ENCODE peak calls at places on chromosomes 6 and 20, in seven cellular contexts. One of them, this sample, is unnamed.

GRCh38 chr6:42783177-42783875 is 1.5 kb downstream of the BICRAL start:
- DNase-seq in progenitor cell of endocrine pancreas: peak
- DNase-seq in heart right ventricle: peak
- DNase-seq in pancreas: peak
- DNase-seq in epithelial cell of esophagus: peak
- DNase-seq in tibial artery: peak
- DNase-seq in GM20000: peak
- DNase-seq in this sample: peak

GRCh38 chr20:34907616-34908469 is 31.4 kb downstream of the ACSS2 start:
- DNase-seq in progenitor cell of endocrine pancreas: no peak
- DNase-seq in heart right ventricle: peak
- DNase-seq in pancreas: no peak
- DNase-seq in epithelial cell of esophagus: peak
- DNase-seq in tibial artery: no peak
- DNase-seq in GM20000: no peak
- DNase-seq in this sample: no peak

GRCh38 chr20:58059145-58059544 is 169.3 kb downstream of the ANKRD60 start:
- DNase-seq in progenitor cell of endocrine pancreas: no peak
- DNase-seq in heart right ventricle: no peak
- DNase-seq in pancreas: no peak
- DNase-seq in epithelial cell of esophagus: no peak
- DNase-seq in tibial artery: no peak
- DNase-seq in GM20000: no peak
- DNase-seq in this sample: no peak

GRCh38 chr6:160464744-160465143 is 116.6 kb downstream of the SLC22A3 start:
- DNase-seq in progenitor cell of endocrine pancreas: no peak
- DNase-seq in heart right ventricle: no peak
- DNase-seq in pancreas: no peak
- DNase-seq in epithelial cell of esophagus: no peak
- DNase-seq in tibial artery: no peak
- DNase-seq in GM20000: no peak
- DNase-seq in this sample: no peak

GRCh38 chr6:11770546-11771466 is 7.8 kb downstream of the ADTRP start:
- DNase-seq in progenitor cell of endocrine pancreas: no peak
- DNase-seq in heart right ventricle: peak
- DNase-seq in pancreas: no peak
- DNase-seq in epithelial cell of esophagus: peak
- DNase-seq in tibial artery: peak
- DNase-seq in GM20000: peak
- DNase-seq in this sample: peak

GRCh38 chr6:68559052-68559451 is 76.0 kb upstream of the ADGRB3 start:
- DNase-seq in progenitor cell of endocrine pancreas: no peak
- DNase-seq in heart right ventricle: no peak
- DNase-seq in pancreas: no peak
- DNase-seq in epithelial cell of esophagus: no peak
- DNase-seq in tibial artery: no peak
- DNase-seq in GM20000: no peak
- DNase-seq in this sample: no peak

GRCh38 chr6:108953681-108954080 is 105.5 kb downstream of the ARMC2 start:
- DNase-seq in progenitor cell of endocrine pancreas: no peak
- DNase-seq in heart right ventricle: no peak
- DNase-seq in pancreas: no peak
- DNase-seq in epithelial cell of esophagus: no peak
- DNase-seq in tibial artery: no peak
- DNase-seq in GM20000: no peak
- DNase-seq in this sample: no peak

GRCh38 chr6:15483060-15483459 is 179.8 kb downstream of the DTNBP1 start:
- DNase-seq in progenitor cell of endocrine pancreas: no peak
- DNase-seq in heart right ventricle: no peak
- DNase-seq in pancreas: no peak
- DNase-seq in epithelial cell of esophagus: peak
- DNase-seq in tibial artery: no peak
- DNase-seq in GM20000: no peak
- DNase-seq in this sample: no peak

GRCh38 chr20:60202046-60202445 is 243.8 kb downstream of the CDH26 start:
- DNase-seq in progenitor cell of endocrine pancreas: no peak
- DNase-seq in heart right ventricle: peak
- DNase-seq in pancreas: no peak
- DNase-seq in epithelial cell of esophagus: peak
- DNase-seq in tibial artery: no peak
- DNase-seq in GM20000: no peak
- DNase-seq in this sample: no peak

GRCh38 chr20:48131581-48131980 is 346.3 kb upstream of the SULF2 start:
- DNase-seq in progenitor cell of endocrine pancreas: no peak
- DNase-seq in heart right ventricle: no peak
- DNase-seq in pancreas: no peak
- DNase-seq in epithelial cell of esophagus: no peak
- DNase-seq in tibial artery: no peak
- DNase-seq in GM20000: no peak
- DNase-seq in this sample: no peak

GRCh38 chr6:36791085-36791484 is 48.2 kb downstream of the CPNE5 start:
- DNase-seq in progenitor cell of endocrine pancreas: no peak
- DNase-seq in heart right ventricle: no peak
- DNase-seq in pancreas: no peak
- DNase-seq in epithelial cell of esophagus: no peak
- DNase-seq in tibial artery: no peak
- DNase-seq in GM20000: no peak
- DNase-seq in this sample: no peak

GRCh38 chr6:105072799-105073199 is 107.0 kb downstream of the POPDC3 start:
- DNase-seq in progenitor cell of endocrine pancreas: no peak
- DNase-seq in heart right ventricle: no peak
- DNase-seq in pancreas: no peak
- DNase-seq in epithelial cell of esophagus: peak
- DNase-seq in tibial artery: no peak
- DNase-seq in GM20000: no peak
- DNase-seq in this sample: no peak

GRCh38 chr20:57213924-57214323 is 52.5 kb downstream of the BMP7 start:
- DNase-seq in progenitor cell of endocrine pancreas: no peak
- DNase-seq in heart right ventricle: no peak
- DNase-seq in pancreas: no peak
- DNase-seq in epithelial cell of esophagus: no peak
- DNase-seq in tibial artery: no peak
- DNase-seq in GM20000: no peak
- DNase-seq in this sample: no peak

GRCh38 chr20:58366016-58366415 is 23.0 kb upstream of the VAPB start:
- DNase-seq in progenitor cell of endocrine pancreas: no peak
- DNase-seq in heart right ventricle: no peak
- DNase-seq in pancreas: no peak
- DNase-seq in epithelial cell of esophagus: no peak
- DNase-seq in tibial artery: no peak
- DNase-seq in GM20000: no peak
- DNase-seq in this sample: no peak

GRCh38 chr20:46934746-46935283 is 40.2 kb downstream of the EYA2 start:
- DNase-seq in progenitor cell of endocrine pancreas: no peak
- DNase-seq in heart right ventricle: no peak
- DNase-seq in pancreas: no peak
- DNase-seq in epithelial cell of esophagus: no peak
- DNase-seq in tibial artery: no peak
- DNase-seq in GM20000: no peak
- DNase-seq in this sample: no peak

GRCh38 chr6:5082487-5083306 is 2.4 kb upstream of the PPP1R3G start:
- DNase-seq in progenitor cell of endocrine pancreas: no peak
- DNase-seq in heart right ventricle: no peak
- DNase-seq in pancreas: no peak
- DNase-seq in epithelial cell of esophagus: peak
- DNase-seq in tibial artery: no peak
- DNase-seq in GM20000: no peak
- DNase-seq in this sample: no peak

GRCh38 chr20:5835870-5836269 is 85.7 kb downstream of the SHLD1 start:
- DNase-seq in progenitor cell of endocrine pancreas: no peak
- DNase-seq in heart right ventricle: no peak
- DNase-seq in pancreas: no peak
- DNase-seq in epithelial cell of esophagus: no peak
- DNase-seq in tibial artery: no peak
- DNase-seq in GM20000: peak
- DNase-seq in this sample: no peak

GRCh38 chr6:83518946-83519489 is 6.7 kb downstream of the PRSS35 start:
- DNase-seq in progenitor cell of endocrine pancreas: no peak
- DNase-seq in heart right ventricle: no peak
- DNase-seq in pancreas: no peak
- DNase-seq in epithelial cell of esophagus: no peak
- DNase-seq in tibial artery: no peak
- DNase-seq in GM20000: no peak
- DNase-seq in this sample: no peak

GRCh38 chr6:139531716-139532115 is 157.3 kb upstream of the CITED2 start:
- DNase-seq in progenitor cell of endocrine pancreas: no peak
- DNase-seq in heart right ventricle: no peak
- DNase-seq in pancreas: no peak
- DNase-seq in epithelial cell of esophagus: no peak
- DNase-seq in tibial artery: no peak
- DNase-seq in GM20000: no peak
- DNase-seq in this sample: no peak

GRCh38 chr6:38518511-38519304 is 121.0 kb downstream of the BTBD9 start:
- DNase-seq in progenitor cell of endocrine pancreas: no peak
- DNase-seq in heart right ventricle: no peak
- DNase-seq in pancreas: no peak
- DNase-seq in epithelial cell of esophagus: no peak
- DNase-seq in tibial artery: no peak
- DNase-seq in GM20000: no peak
- DNase-seq in this sample: no peak

GRCh38 chr6:125203395-125203794 is 49.8 kb downstream of the TPD52L1 start:
- DNase-seq in progenitor cell of endocrine pancreas: no peak
- DNase-seq in heart right ventricle: no peak
- DNase-seq in pancreas: no peak
- DNase-seq in epithelial cell of esophagus: no peak
- DNase-seq in tibial artery: no peak
- DNase-seq in GM20000: no peak
- DNase-seq in this sample: no peak

GRCh38 chr6:110188791-110189190 is 8.6 kb downstream of the CDC40 start:
- DNase-seq in progenitor cell of endocrine pancreas: no peak
- DNase-seq in heart right ventricle: no peak
- DNase-seq in pancreas: no peak
- DNase-seq in epithelial cell of esophagus: peak
- DNase-seq in tibial artery: no peak
- DNase-seq in GM20000: no peak
- DNase-seq in this sample: no peak

GRCh38 chr20:56428881-56429280 is 16.8 kb downstream of the CASS4 start:
- DNase-seq in progenitor cell of endocrine pancreas: no peak
- DNase-seq in heart right ventricle: no peak
- DNase-seq in pancreas: no peak
- DNase-seq in epithelial cell of esophagus: no peak
- DNase-seq in tibial artery: peak
- DNase-seq in GM20000: no peak
- DNase-seq in this sample: no peak

GRCh38 chr6:24831771-24832718 is 33.3 kb upstream of the ARMH2 start:
- DNase-seq in progenitor cell of endocrine pancreas: no peak
- DNase-seq in heart right ventricle: no peak
- DNase-seq in pancreas: no peak
- DNase-seq in epithelial cell of esophagus: no peak
- DNase-seq in tibial artery: no peak
- DNase-seq in GM20000: no peak
- DNase-seq in this sample: no peak

GRCh38 chr6:24832794-24833193 is 34.1 kb upstream of the ARMH2 start:
- DNase-seq in progenitor cell of endocrine pancreas: no peak
- DNase-seq in heart right ventricle: no peak
- DNase-seq in pancreas: no peak
- DNase-seq in epithelial cell of esophagus: no peak
- DNase-seq in tibial artery: no peak
- DNase-seq in GM20000: no peak
- DNase-seq in this sample: no peak

GRCh38 chr6:24827162-24827561 is 28.4 kb upstream of the ARMH2 start:
- DNase-seq in progenitor cell of endocrine pancreas: no peak
- DNase-seq in heart right ventricle: no peak
- DNase-seq in pancreas: peak
- DNase-seq in epithelial cell of esophagus: peak
- DNase-seq in tibial artery: no peak
- DNase-seq in GM20000: no peak
- DNase-seq in this sample: no peak

GRCh38 chr6:24827970-24828369 is 29.3 kb upstream of the ARMH2 start:
- DNase-seq in progenitor cell of endocrine pancreas: no peak
- DNase-seq in heart right ventricle: no peak
- DNase-seq in pancreas: no peak
- DNase-seq in epithelial cell of esophagus: no peak
- DNase-seq in tibial artery: no peak
- DNase-seq in GM20000: no peak
- DNase-seq in this sample: no peak

GRCh38 chr6:24829657-24830056 is 30.9 kb upstream of the ARMH2 start:
- DNase-seq in progenitor cell of endocrine pancreas: no peak
- DNase-seq in heart right ventricle: no peak
- DNase-seq in pancreas: no peak
- DNase-seq in epithelial cell of esophagus: no peak
- DNase-seq in tibial artery: no peak
- DNase-seq in GM20000: no peak
- DNase-seq in this sample: no peak
- TF ChIP-seq CTCF in progenitor cell of endocrine pancreas: no peak
- TF ChIP-seq CTCF in heart right ventricle: no peak
- TF ChIP-seq CTCF in pancreas: no peak
- TF ChIP-seq CTCF in epithelial cell of esophagus: no peak
- TF ChIP-seq CTCF in tibial artery: no peak
- TF ChIP-seq CTCF in GM20000: no peak
- TF ChIP-seq CTCF in this sample: no peak

DNA sequence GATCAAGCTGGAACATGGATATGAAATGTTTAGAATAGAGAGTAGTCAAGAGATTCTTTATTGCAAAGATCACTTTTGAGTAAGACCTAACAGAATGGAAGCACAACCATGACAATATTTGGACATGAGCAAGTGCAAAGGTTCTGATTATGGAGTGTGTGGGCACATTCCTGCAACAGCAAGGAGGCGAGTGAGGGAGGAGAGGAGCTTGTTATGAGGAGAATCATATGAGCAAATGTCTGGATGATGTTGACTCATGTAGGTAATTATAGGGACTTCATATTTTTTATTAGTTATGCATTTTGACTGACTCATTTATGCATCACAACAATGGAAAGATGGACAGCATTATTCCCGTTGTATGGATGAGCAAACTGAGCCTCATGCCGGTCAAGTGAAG is 100.8 kb upstream of the SLC35B3 start:
- DNase-seq in progenitor cell of endocrine pancreas: no peak
- DNase-seq in heart right ventricle: no peak
- DNase-seq in pancreas: no peak
- DNase-seq in epithelial cell of esophagus: peak
- DNase-seq in tibial artery: no peak
- DNase-seq in GM20000: no peak
- DNase-seq in this sample: no peak
- TF ChIP-seq CTCF in progenitor cell of endocrine pancreas: no peak
- TF ChIP-seq CTCF in heart right ventricle: no peak
- TF ChIP-seq CTCF in pancreas: no peak
- TF ChIP-seq CTCF in epithelial cell of esophagus: no peak
- TF ChIP-seq CTCF in tibial artery: no peak
- TF ChIP-seq CTCF in GM20000: no peak
- TF ChIP-seq CTCF in this sample: no peak

GRCh38 chr20:4195499-4195898 is 180.1 kb upstream of the RNF24 start:
- DNase-seq in progenitor cell of endocrine pancreas: no peak
- DNase-seq in heart right ventricle: no peak
- DNase-seq in pancreas: no peak
- DNase-seq in epithelial cell of esophagus: peak
- DNase-seq in tibial artery: no peak
- DNase-seq in GM20000: no peak
- DNase-seq in this sample: no peak
- TF ChIP-seq CTCF in progenitor cell of endocrine pancreas: peak
- TF ChIP-seq CTCF in heart right ventricle: peak
- TF ChIP-seq CTCF in pancreas: no peak
- TF ChIP-seq CTCF in epithelial cell of esophagus: peak
- TF ChIP-seq CTCF in tibial artery: no peak
- TF ChIP-seq CTCF in GM20000: no peak
- TF ChIP-seq CTCF in this sample: peak

DNA sequence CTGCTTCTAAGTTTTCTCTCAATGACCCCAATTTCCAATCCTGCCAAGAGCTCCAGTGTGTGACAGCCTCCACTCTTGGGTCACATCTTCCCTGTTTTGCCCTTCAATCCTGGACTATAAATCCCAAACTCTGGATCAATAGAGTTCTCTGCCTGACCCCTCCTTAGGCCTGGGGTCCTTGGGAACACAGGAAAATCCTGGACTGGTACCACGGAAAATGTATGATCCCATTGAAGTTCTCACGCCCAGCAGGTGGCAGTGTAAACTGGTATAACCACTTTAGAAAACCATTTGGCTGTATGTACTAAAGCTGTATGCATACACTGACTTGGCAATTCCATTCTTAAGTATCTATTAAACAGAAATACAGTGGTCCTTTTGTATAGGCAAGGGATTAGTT is 98.0 kb downstream of the SNAP25 start:
- DNase-seq in progenitor cell of endocrine pancreas: no peak
- DNase-seq in heart right ventricle: no peak
- DNase-seq in pancreas: no peak
- DNase-seq in epithelial cell of esophagus: no peak
- DNase-seq in tibial artery: no peak
- DNase-seq in GM20000: no peak
- DNase-seq in this sample: peak
- TF ChIP-seq CTCF in progenitor cell of endocrine pancreas: peak
- TF ChIP-seq CTCF in heart right ventricle: peak
- TF ChIP-seq CTCF in pancreas: no peak
- TF ChIP-seq CTCF in epithelial cell of esophagus: no peak
- TF ChIP-seq CTCF in tibial artery: no peak
- TF ChIP-seq CTCF in GM20000: no peak
- TF ChIP-seq CTCF in this sample: peak

This sample was measured in GM12865.